ENCODE peak calls at places on chromosomes 13 and 19, in seven cellular contexts. U is KBM-7, D is left ventricle myocardium inferior, H is NCI-H2081, X is prostate gland, Q is foreskin keratinocyte, S is HEK293T. P is an unnamed sample.

GRCh38 chr19:48844472-48844871 is 8.2 kb upstream of the HSD17B14 start:
- DNase-seq in U (no peak), D (no peak), H (no peak), X (no peak), Q (peak), S (peak), P (peak)

GRCh38 chr13:51221674-51222509 is at the start of gene FAM124A:
- DNase-seq in U (peak), D (peak), H (peak), X (peak), Q (no peak), S (peak), P (peak)

GRCh38 chr13:44543424-44543823 is 32.7 kb downstream of the TSC22D1 start:
- DNase-seq in U (no peak), D (no peak), H (no peak), X (no peak), Q (no peak), S (no peak), P (no peak)

GRCh38 chr19:33638167-33639033 is 16.6 kb downstream of the CHST8 start:
- DNase-seq in U (no peak), D (no peak), H (no peak), X (no peak), Q (no peak), S (no peak), P (no peak)

GRCh38 chr13:76822691-76823267 is 63.4 kb downstream of the KCTD12 start:
- DNase-seq in U (peak), D (no peak), H (no peak), X (no peak), Q (peak), S (no peak), P (peak)

GRCh38 chr13:98925949-98926348 is 51.9 kb downstream of the DOCK9 start:
- DNase-seq in U (no peak), D (no peak), H (no peak), X (no peak), Q (no peak), S (no peak), P (no peak)

GRCh38 chr19:18875726-18876125 is 20.2 kb downstream of the CERS1 start:
- DNase-seq in U (no peak), D (no peak), H (no peak), X (no peak), Q (no peak), S (no peak), P (no peak)

GRCh38 chr19:6292006-6292405 is 12.2 kb upstream of the MLLT1 start:
- DNase-seq in U (no peak), D (no peak), H (no peak), X (no peak), Q (no peak), S (no peak), P (no peak)

GRCh38 chr13:106028916-106029315 is 506.5 kb downstream of the EFNB2 start:
- DNase-seq in U (no peak), D (no peak), H (no peak), X (no peak), Q (peak), S (no peak), P (no peak)

GRCh38 chr13:32905063-32905863 is 111.0 kb upstream of the KL start:
- DNase-seq in U (peak), D (no peak), H (peak), X (no peak), Q (no peak), S (no peak), P (peak)

GRCh38 chr13:73341748-73342147 is 282.9 kb downstream of the KLF5 start:
- DNase-seq in U (no peak), D (no peak), H (no peak), X (no peak), Q (peak), S (no peak), P (no peak)

GRCh38 chr13:21884965-21885567 is 214.2 kb downstream of the FGF9 start:
- DNase-seq in U (peak), D (no peak), H (no peak), X (no peak), Q (no peak), S (no peak), P (no peak)

GRCh38 chr19:4909172-4909896 is at the start of gene UHRF1:
- DNase-seq in U (peak), D (no peak), H (peak), X (no peak), Q (no peak), S (peak), P (peak)

GRCh38 chr13:98173431-98173921 is 3.6 kb downstream of the RNF113B start:
- DNase-seq in U (no peak), D (no peak), H (no peak), X (peak), Q (no peak), S (no peak), P (no peak)

GRCh38 chr19:31231181-31231580 is 118.1 kb downstream of the TSHZ3 start:
- DNase-seq in U (no peak), D (no peak), H (no peak), X (no peak), Q (no peak), S (no peak), P (no peak)

GRCh38 chr19:2053601-2054389 is 2.8 kb upstream of the MKNK2 start:
- DNase-seq in U (no peak), D (peak), H (no peak), X (peak), Q (no peak), S (no peak), P (no peak)

GRCh38 chr13:32731576-32731975 is 145.3 kb downstream of the PDS5B start:
- DNase-seq in U (no peak), D (no peak), H (no peak), X (peak), Q (peak), S (no peak), P (no peak)

GRCh38 chr13:104683789-104684188 is 1617.6 kb upstream of the SLC10A2 start:
- DNase-seq in U (no peak), D (no peak), H (no peak), X (no peak), Q (no peak), S (no peak), P (no peak)

GRCh38 chr13:18978447-18978846 is 203.2 kb downstream of the TUBA3C start:
- DNase-seq in U (no peak), D (no peak), H (no peak), X (no peak), Q (no peak), S (no peak), P (no peak)

GRCh38 chr13:30319703-30320102 is 12.4 kb upstream of the KATNAL1 start:
- DNase-seq in U (no peak), D (no peak), H (no peak), X (no peak), Q (no peak), S (no peak), P (no peak)

GRCh38 chr19:5627395-5627904 is 4.6 kb downstream of the SAFB start:
- DNase-seq in U (peak), D (peak), H (no peak), X (no peak), Q (no peak), S (no peak), P (peak)

GRCh38 chr13:29621401-29621800 is 25.9 kb upstream of the SLC7A1 start:
- DNase-seq in U (no peak), D (no peak), H (no peak), X (no peak), Q (peak), S (no peak), P (no peak)

GRCh38 chr19:6087074-6087506 is 23.2 kb downstream of the RFX2 start:
- DNase-seq in U (peak), D (no peak), H (peak), X (no peak), Q (no peak), S (no peak), P (peak)

GRCh38 chr19:39705578-39706188 is 1.4 kb downstream of the LGALS14 start:
- DNase-seq in U (peak), D (no peak), H (no peak), X (no peak), Q (no peak), S (no peak), P (no peak)

GRCh38 chr19:1259206-1259872 is 9.8 kb upstream of the CIRBP start:
- DNase-seq in U (peak), D (peak), H (no peak), X (peak), Q (no peak), S (no peak), P (no peak)

P was measured in NAMALWA.